ENCODE peak calls at places on chromosomes 7 and 10, in four cellular contexts. U, F, B and H are unnamed samples.
A peak's percentile ranks its signal among the peaks of the same experiment; 100 is the strongest.

GRCh38 chr10:95350212-95350829 is 59.5 kb upstream of the PDLIM1 start:
- DNase-seq in U (no peak), F (no peak), B (no peak), H (no peak)

GRCh38 chr7:29945259-29945809 is 44.3 kb downstream of the SCRN1 start:
- DNase-seq in U (no peak), F (no peak), B (no peak), H (no peak)

GRCh38 chr10:58704226-58705200 is 191.8 kb downstream of the BICC1 start:
- DNase-seq in U (peak; percentile 74), F (no peak), B (no peak), H (no peak)

GRCh38 chr10:70512149-70512611 is 33.6 kb downstream of the PALD1 start:
- DNase-seq in U (no peak), F (no peak), B (no peak), H (no peak)

GRCh38 chr10:14450041-14450491 is 119.3 kb upstream of the FRMD4A start:
- DNase-seq in U (no peak), F (no peak), B (peak; percentile 76), H (peak; percentile 22)

GRCh38 chr10:115095758-115096157 is 2.6 kb downstream of the ATRNL1 start:
- DNase-seq in U (no peak), F (no peak), B (no peak), H (no peak)

GRCh38 chr10:93066544-93066913 is 5.9 kb downstream of the CYP26C1 start:
- DNase-seq in U (no peak), F (no peak), B (no peak), H (no peak)

GRCh38 chr7:30148951-30149459 is 14.2 kb downstream of the MTURN start:
- DNase-seq in U (no peak), F (no peak), B (no peak), H (peak; percentile 75)

GRCh38 chr7:151833213-151833651 is 43.7 kb downstream of the PRKAG2 start:
- DNase-seq in U (no peak), F (no peak), B (no peak), H (no peak)

GRCh38 chr7:140049339-140050024 is 13.3 kb downstream of the PARP12 start:
- DNase-seq in U (no peak), F (peak; percentile 88), B (no peak), H (no peak)

GRCh38 chr7:13989138-13989943 is at the start of gene ETV1:
- DNase-seq in U (peak; percentile 82), F (peak; percentile 81), B (peak; percentile 94), H (peak; percentile 65)

GRCh38 chr7:71735961-71736556 is 604.1 kb downstream of the GALNT17 start:
- DNase-seq in U (peak; percentile 76), F (peak; percentile 24), B (peak; percentile 86), H (peak; percentile 11)

GRCh38 chr7:31102151-31102972 is 50.3 kb downstream of the ADCYAP1R1 start:
- DNase-seq in U (peak; percentile 48), F (no peak), B (no peak), H (no peak)

GRCh38 chr10:79203014-79203675 is 134.4 kb downstream of the ZMIZ1 start:
- DNase-seq in U (no peak), F (no peak), B (no peak), H (no peak)

GRCh38 chr10:127449491-127449890 is 99.6 kb upstream of the NPS start:
- DNase-seq in U (no peak), F (no peak), B (no peak), H (no peak)

GRCh38 chr7:7834761-7835160 is 116.4 kb upstream of the RPA3 start:
- DNase-seq in U (no peak), F (no peak), B (no peak), H (no peak)

GRCh38 chr7:55148571-55148970 is 129.8 kb downstream of the EGFR start:
- DNase-seq in U (no peak), F (no peak), B (no peak), H (no peak)

GRCh38 chr10:31770307-31770902 is 158.2 kb downstream of the ARHGAP12 start:
- DNase-seq in U (no peak), F (peak; percentile 71), B (peak; percentile 56), H (no peak)

GRCh38 chr10:109966961-109967738 is 40.6 kb upstream of the ADD3 start:
- DNase-seq in U (no peak), F (peak; percentile 87), B (no peak), H (no peak)

GRCh38 chr7:104096683-104097082 is 107.2 kb upstream of the RELN start:
- DNase-seq in U (no peak), F (peak; percentile 11), B (peak; percentile 42), H (no peak)

GRCh38 chr10:131180086-131180485 is 131.4 kb downstream of the TCERG1L start:
- DNase-seq in U (no peak), F (no peak), B (no peak), H (no peak)

GRCh38 chr10:86693721-86694369 is 25.5 kb downstream of the LDB3 start:
- DNase-seq in U (no peak), F (peak; percentile 41), B (no peak), H (peak; percentile 17)

GRCh38 chr7:5422324-5423271 is 1.0 kb downstream of the TNRC18 start:
- DNase-seq in U (no peak), F (peak; percentile 39), B (peak; percentile 50), H (peak; percentile 17)

GRCh38 chr7:105932835-105933477 is 30.1 kb upstream of the CDHR3 start:
- DNase-seq in U (no peak), F (no peak), B (no peak), H (peak; percentile 24)

GRCh38 chr7:69374036-69374420 is 224.2 kb upstream of the AUTS2 start:
- DNase-seq in U (no peak), F (no peak), B (no peak), H (no peak)

GRCh38 chr7:70583965-70584883 is 547.7 kb upstream of the GALNT17 start:
- DNase-seq in U (no peak), F (no peak), B (no peak), H (no peak)

GRCh38 chr10:123838596-123839310 is 52.9 kb downstream of the CPXM2 start:
- DNase-seq in U (no peak), F (no peak), B (no peak), H (no peak)

GRCh38 chr10:123840714-123841113 is 50.9 kb downstream of the CPXM2 start:
- DNase-seq in U (no peak), F (no peak), B (no peak), H (no peak)

GRCh38 chr10:123841115-123841514 is 50.5 kb downstream of the CPXM2 start:
- DNase-seq in U (no peak), F (no peak), B (no peak), H (no peak)

GRCh38 chr10:123842692-123843385 is 48.8 kb downstream of the CPXM2 start:
- DNase-seq in U (no peak), F (no peak), B (no peak), H (no peak)

GRCh38 chr10:123841560-123841959 is 50.0 kb downstream of the CPXM2 start:
- DNase-seq in U (no peak), F (no peak), B (no peak), H (no peak)
- H3K27me3 ChIP-seq in U (no peaks in the 10 kb centered on the region), F (no peaks in the 10 kb centered on the region), B (peaks cover 5% of the 10 kb centered on the region), H (peaks cover 13% of the 10 kb centered on the region)

DNA sequence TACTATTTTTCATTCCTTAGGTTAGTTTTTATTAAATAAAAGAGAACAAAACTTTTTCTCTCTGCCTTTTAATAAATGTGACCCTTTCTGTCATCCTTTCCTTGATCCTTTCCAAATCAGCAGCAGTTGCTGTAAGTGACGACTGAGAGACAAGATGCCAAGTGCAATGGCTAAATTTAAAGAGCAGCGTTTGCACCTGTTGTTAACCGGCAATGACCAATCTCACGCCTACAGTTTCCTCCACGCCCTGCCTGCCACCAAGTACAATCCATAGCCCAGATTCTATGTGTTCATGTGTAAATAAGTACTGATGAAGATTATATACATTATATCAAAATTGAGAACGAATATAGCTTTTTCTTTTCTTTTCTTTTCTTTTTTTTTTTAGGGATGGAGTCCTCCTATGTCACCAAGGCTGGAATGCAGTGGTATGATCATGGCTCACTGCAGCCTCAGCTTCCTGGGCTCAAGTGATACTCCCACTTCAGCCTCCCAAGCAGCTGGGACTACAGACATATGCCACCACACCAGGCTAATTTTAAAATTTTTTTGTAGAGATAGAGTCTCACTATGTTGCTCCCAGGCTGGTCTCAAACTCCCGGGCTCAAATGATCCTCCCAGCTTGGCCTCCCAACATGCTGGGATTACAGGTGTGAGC is 6.5 kb upstream of the MCU start:
- DNase-seq in U (no peak), F (no peak), B (no peak), H (no peak)
- H3K27ac ChIP-seq in U (no peak overlapping the region), F (no peak overlapping the region), B (no peak overlapping the region), H (no peak overlapping the region)

GRCh38 chr10:8056891-8057331 is 2.4 kb downstream of the GATA3 start:
- DNase-seq in U (no peak), F (peak; percentile 71), B (no peak), H (no peak)

GRCh38 chr10:8058274-8059111 is 4.0 kb downstream of the GATA3 start:
- DNase-seq in U (no peak), F (no peak), B (no peak), H (no peak)

GRCh38 chr10:8056378-8056777 is 1.9 kb downstream of the GATA3 start:
- DNase-seq in U (no peak), F (peak; percentile 34), B (no peak), H (no peak)

GRCh38 chr10:8059191-8059936 is 4.9 kb downstream of the GATA3 start:
- DNase-seq in U (no peak), F (peak; percentile 71), B (no peak), H (no peak)

DNA sequence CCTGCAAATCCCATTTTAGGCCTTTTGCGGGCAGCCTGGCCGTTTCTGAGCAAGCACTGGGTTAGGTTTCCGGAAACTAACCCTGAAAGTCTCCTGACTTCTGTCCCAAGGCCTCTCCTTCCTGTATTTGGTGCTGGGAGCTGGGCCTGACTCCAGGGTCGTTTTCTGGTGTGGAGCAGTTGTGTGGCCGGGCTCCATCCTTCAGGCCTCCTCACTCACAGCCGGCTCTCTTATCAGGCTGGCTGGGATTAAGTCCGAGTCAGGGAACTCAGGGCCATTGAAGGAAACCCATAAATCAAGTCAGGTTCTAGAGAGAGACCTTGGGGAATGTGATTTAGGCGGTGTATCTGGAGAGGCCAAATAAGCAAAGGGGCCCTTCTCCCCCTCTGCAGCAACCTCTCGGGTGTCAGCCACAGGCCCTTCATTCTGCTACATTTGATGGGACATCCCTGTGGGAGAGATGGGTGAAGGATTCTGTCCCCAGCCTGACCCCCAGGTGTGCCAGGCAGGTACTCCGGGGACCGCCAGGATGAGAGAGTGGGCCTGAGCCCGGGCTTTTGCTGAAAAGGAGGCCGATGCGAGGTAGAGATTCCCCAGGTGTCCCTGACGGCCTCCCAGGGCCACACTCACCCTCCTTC is 3.3 kb downstream of the GATA3 start:
- DNase-seq in U (no peak), F (peak; percentile 61), B (peak; percentile 64), H (no peak)
- H3K27me3 ChIP-seq in U (no peaks in the 10 kb centered on the region), F (no peaks in the 10 kb centered on the region), B (peaks cover 50% of the 10 kb centered on the region), H (no peaks in the 10 kb centered on the region)

DNA sequence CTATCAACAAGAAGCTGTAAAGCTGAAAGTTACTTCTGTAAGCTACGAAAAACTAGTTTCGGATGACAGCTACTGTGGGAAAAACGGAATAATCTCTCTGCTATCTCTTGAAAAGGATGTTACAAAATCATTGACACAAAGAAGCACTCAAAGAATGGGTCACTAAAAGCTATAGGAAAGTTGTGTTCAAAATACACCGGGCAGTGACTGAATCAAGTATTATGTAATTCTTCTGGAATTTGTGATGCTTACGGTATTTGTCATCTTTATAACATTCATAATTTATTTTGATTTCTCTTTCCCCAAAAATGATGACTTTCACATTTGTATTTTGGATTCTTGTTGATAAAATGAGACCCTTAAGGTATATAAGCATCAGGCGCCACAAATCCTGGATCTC is 112.1 kb upstream of the KLF6 start:
- DNase-seq in U (no peak), F (peak; percentile 64), B (no peak), H (peak; percentile 87)
- H3K27ac ChIP-seq in U (no peak overlapping the region), F (peak overlapping the region; percentile 93), B (no peak overlapping the region), H (peak overlapping the region; percentile 76)